ENCODE peak calls at places on chromosomes 3 and 15, in eight cellular contexts. V is fibroblast of pulmonary artery, C is vagina, E is GM23248, U is mesendoderm, H is adrenal gland, K is aorta, Q is ovary. L is an unnamed sample.

GRCh38 chr3:171797873-171798272 is 12.4 kb downstream of the PLD1 start:
- DNase-seq in C (no peak), K (no peak), Q (no peak), H (no peak), U (no peak), V (no peak), E (no peak), L (no peak)

GRCh38 chr3:109025896-109026295 is 72.2 kb upstream of the GUCA1C start:
- DNase-seq in K (no peak), V (no peak), C (no peak), U (no peak), Q (no peak), H (no peak), E (no peak), L (peak)

GRCh38 chr15:92082217-92082843 is 228.8 kb downstream of the SLCO3A1 start:
- DNase-seq in E (peak), K (peak), H (peak), V (peak), Q (peak), C (no peak), U (peak), L (peak)

GRCh38 chr15:36867436-36867835 is 232.9 kb downstream of the MEIS2 start:
- DNase-seq in V (no peak), H (no peak), K (no peak), Q (no peak), C (no peak), E (no peak), U (no peak), L (no peak)

GRCh38 chr15:73844356-73844755 is 29.0 kb upstream of the TBC1D21 start:
- DNase-seq in K (no peak), V (peak), C (no peak), H (no peak), E (peak), U (peak), Q (no peak), L (no peak)

GRCh38 chr15:49456166-49456565 is 33.1 kb downstream of the FGF7 start:
- DNase-seq in C (no peak), V (no peak), E (no peak), Q (no peak), U (no peak), K (no peak), H (no peak), L (peak)

GRCh38 chr3:44036850-44037249 is 204.8 kb upstream of the TOPAZ1 start:
- DNase-seq in C (peak), H (no peak), K (no peak), U (no peak), E (no peak), Q (no peak), V (no peak), L (no peak)

GRCh38 chr15:72782993-72783562 is 480 bp downstream of the ADPGK start:
- DNase-seq in H (peak), K (no peak), V (peak), E (peak), U (peak), Q (no peak), C (no peak), L (peak)

GRCh38 chr3:53880396-53881345 is 1.3 kb downstream of the ACTR8 start:
- DNase-seq in Q (no peak), C (no peak), E (peak), V (peak), H (no peak), K (no peak), U (peak), L (peak)

GRCh38 chr15:100372695-100373036 is 30.9 kb upstream of the ADAMTS17 start:
- DNase-seq in E (no peak), K (peak), U (peak), Q (no peak), V (no peak), C (no peak), H (peak), L (no peak)

GRCh38 chr15:100373037-100373896 is 31.5 kb upstream of the ADAMTS17 start:
- DNase-seq in Q (no peak), K (no peak), U (peak), C (no peak), V (no peak), E (no peak), H (no peak), L (no peak)

DNA sequence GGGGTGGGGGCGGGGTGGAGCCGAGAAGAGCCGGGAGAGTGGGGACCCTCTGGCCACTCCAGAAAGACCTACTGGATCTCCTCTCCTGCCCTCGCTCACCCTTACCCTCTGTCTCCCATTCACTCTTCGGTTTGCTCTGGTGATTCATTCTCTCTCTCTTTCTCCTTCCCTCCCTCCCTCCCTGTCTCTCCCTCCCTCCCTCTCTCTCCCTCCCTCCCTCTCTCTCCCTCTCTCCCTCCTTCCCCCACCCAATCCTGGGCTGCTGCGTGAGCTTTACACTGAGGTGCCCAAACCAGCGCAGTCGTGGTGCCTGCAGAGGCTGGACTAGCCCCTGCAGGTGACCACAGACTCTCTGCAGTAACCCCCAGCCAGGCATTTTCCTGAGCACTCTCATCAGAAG is 32.2 kb upstream of the ADAMTS17 start:
- DNase-seq in C (no peak), U (peak), V (no peak), Q (no peak), K (no peak), E (no peak), H (no peak), L (no peak)
- H3K4me3 ChIP-seq in C (peak), U (no peak), V (no peak), Q (peak), K (peak), E (no peak), H (peak), L (no peak)

DNA sequence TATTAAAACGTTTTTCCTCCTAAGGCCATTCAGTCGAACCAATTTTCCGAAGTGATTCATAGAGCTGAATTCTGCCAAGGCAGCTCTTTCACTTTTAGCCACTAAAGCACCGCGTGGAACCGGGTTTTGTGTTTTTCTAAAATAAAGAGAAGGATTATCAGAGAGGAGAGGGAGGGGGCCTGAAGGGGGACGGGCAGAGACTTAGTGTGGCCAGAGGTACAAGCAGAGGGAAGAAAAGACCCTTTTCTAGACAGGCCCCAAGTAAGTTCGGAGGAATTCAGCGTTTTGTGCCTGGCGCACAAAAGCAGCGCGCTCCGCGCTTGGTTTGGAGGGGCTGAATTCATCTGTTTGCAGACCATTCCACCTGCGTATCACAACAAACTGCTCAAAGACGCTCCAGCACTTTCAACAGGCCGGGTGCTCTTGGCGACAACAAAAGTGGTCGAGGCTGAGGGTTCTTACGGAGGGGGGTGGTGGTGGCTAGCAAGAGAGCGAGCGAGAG is 1.1 kb upstream of the FEZF2 start:
- DNase-seq in U (peak), C (no peak), H (no peak), Q (no peak), K (no peak), V (peak), E (peak), L (peak)
- H3K4me3 ChIP-seq in U (no peak), C (no peak), H (peak), Q (no peak), K (no peak), V (peak), E (peak), L (peak)

DNA sequence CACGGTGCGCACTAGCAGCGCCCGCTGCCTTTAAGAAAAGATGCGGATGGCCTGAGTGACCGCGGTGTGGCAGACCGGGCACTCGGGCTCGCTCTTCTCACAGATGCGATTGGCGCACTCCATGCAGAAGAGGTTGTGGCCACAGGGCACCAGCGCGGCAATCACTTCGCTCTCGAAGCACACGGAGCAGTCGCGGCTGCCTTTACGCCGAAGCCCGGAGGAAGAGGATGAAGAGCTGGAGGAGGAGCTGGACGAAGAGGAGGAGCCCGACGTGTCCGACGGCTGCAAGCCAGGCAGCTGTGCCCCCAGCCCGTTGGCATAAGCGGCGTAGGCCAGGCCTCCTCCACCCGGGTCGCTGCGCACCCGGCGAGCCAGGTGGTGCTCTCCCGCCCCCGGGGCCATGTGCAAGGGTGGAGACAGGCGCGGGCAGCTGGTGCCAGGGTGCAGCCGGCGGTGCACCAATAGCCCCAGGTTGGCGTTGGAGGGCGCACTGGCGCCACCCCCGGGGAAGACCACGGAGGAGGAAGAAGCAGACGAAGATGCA is 2.6 kb downstream of the MEX3B start:
- DNase-seq in K (no peak), U (peak), C (no peak), H (no peak), Q (peak), V (no peak), E (no peak), L (peak)
- H3K4me3 ChIP-seq in K (no peak), U (no peak), C (peak), H (no peak), Q (no peak), V (peak), E (peak), L (no peak)

DNA sequence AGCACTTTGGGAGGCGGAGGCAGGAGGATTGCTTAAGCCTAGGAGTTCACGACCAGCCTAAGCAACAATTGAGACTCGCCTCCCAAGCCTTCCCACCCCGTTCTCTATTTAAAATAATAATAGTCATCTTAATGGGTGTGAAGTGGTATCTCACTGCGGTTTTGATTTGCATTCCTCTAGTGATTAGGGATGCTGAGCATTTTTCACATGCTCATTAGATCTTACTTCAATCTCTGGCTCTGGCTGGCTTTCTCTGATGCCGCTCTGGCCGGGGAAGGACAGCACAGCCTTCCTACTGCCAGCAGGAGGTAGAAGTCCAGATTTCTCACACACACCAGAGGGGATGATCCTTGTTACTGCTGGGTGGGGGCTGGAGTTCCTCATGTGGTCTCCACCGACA is 7.4 kb upstream of the EIF4A2 start:
- DNase-seq in K (no peak), C (no peak), Q (no peak), H (no peak), E (peak), V (peak), U (peak), L (no peak)
- H3K4me3 ChIP-seq in K (no peak), C (no peak), Q (no peak), H (no peak), E (no peak), V (no peak), U (no peak), L (no peak)

L was measured in adipocyte.